ENCODE peak calls at places on chromosome 12, in eight cellular contexts. One of them, this sample, is unnamed.
A peak's percentile ranks its signal among the peaks of the same experiment; 100 is the strongest.

GRCh38 chr12:117919479-117919878 is 49.3 kb downstream of the KSR2 start:
- DNase-seq in foreskin fibroblast: no peak
- DNase-seq in OCI-LY7: no peak
- DNase-seq in AG09319: no peak
- DNase-seq in Peyer's patch: no peak
- DNase-seq in progenitor cell of endocrine pancreas: no peak
- DNase-seq in AG04450: no peak
- DNase-seq in type B pancreatic cell: no peak
- DNase-seq in this sample: no peak

GRCh38 chr12:58922849-58923248 is 2.5 kb upstream of the LRIG3 start:
- DNase-seq in foreskin fibroblast: peak; percentile 83
- DNase-seq in OCI-LY7: no peak
- DNase-seq in AG09319: no peak
- DNase-seq in Peyer's patch: no peak
- DNase-seq in progenitor cell of endocrine pancreas: no peak
- DNase-seq in AG04450: no peak
- DNase-seq in type B pancreatic cell: no peak
- DNase-seq in this sample: no peak

GRCh38 chr12:40632171-40632570 is 60.1 kb upstream of the CNTN1 start:
- DNase-seq in foreskin fibroblast: no peak
- DNase-seq in OCI-LY7: no peak
- DNase-seq in AG09319: no peak
- DNase-seq in Peyer's patch: no peak
- DNase-seq in progenitor cell of endocrine pancreas: no peak
- DNase-seq in AG04450: no peak
- DNase-seq in type B pancreatic cell: no peak
- DNase-seq in this sample: no peak

GRCh38 chr12:94690199-94690695 is 39.9 kb upstream of the TMCC3 start:
- DNase-seq in foreskin fibroblast: no peak
- DNase-seq in OCI-LY7: no peak
- DNase-seq in AG09319: no peak
- DNase-seq in Peyer's patch: no peak
- DNase-seq in progenitor cell of endocrine pancreas: no peak
- DNase-seq in AG04450: no peak
- DNase-seq in type B pancreatic cell: no peak
- DNase-seq in this sample: no peak

GRCh38 chr12:91361864-91362263 is 179.2 kb upstream of the DCN start:
- DNase-seq in foreskin fibroblast: peak; percentile 65
- DNase-seq in OCI-LY7: peak; percentile 46
- DNase-seq in AG09319: no peak
- DNase-seq in Peyer's patch: no peak
- DNase-seq in progenitor cell of endocrine pancreas: no peak
- DNase-seq in AG04450: no peak
- DNase-seq in type B pancreatic cell: no peak
- DNase-seq in this sample: peak; percentile 11

GRCh38 chr12:129771238-129771637 is 132.6 kb downstream of the TMEM132D start:
- DNase-seq in foreskin fibroblast: no peak
- DNase-seq in OCI-LY7: no peak
- DNase-seq in AG09319: no peak
- DNase-seq in Peyer's patch: no peak
- DNase-seq in progenitor cell of endocrine pancreas: no peak
- DNase-seq in AG04450: no peak
- DNase-seq in type B pancreatic cell: no peak
- DNase-seq in this sample: no peak

GRCh38 chr12:63420206-63420644 is 248.1 kb downstream of the DPY19L2 start:
- DNase-seq in foreskin fibroblast: peak; percentile 80
- DNase-seq in OCI-LY7: peak; percentile 67
- DNase-seq in AG09319: peak; percentile 12
- DNase-seq in Peyer's patch: no peak
- DNase-seq in progenitor cell of endocrine pancreas: no peak
- DNase-seq in AG04450: peak; percentile 27
- DNase-seq in type B pancreatic cell: no peak
- DNase-seq in this sample: peak; percentile 61

GRCh38 chr12:50224026-50224692 is 57.0 kb upstream of the CERS5 start:
- DNase-seq in foreskin fibroblast: peak; percentile 30
- DNase-seq in OCI-LY7: peak; percentile 71
- DNase-seq in AG09319: no peak
- DNase-seq in Peyer's patch: no peak
- DNase-seq in progenitor cell of endocrine pancreas: no peak
- DNase-seq in AG04450: no peak
- DNase-seq in type B pancreatic cell: no peak
- DNase-seq in this sample: no peak

GRCh38 chr12:118035194-118036041 is 18.9 kb downstream of the RFC5 start:
- DNase-seq in foreskin fibroblast: peak; percentile 59
- DNase-seq in OCI-LY7: no peak
- DNase-seq in AG09319: no peak
- DNase-seq in Peyer's patch: no peak
- DNase-seq in progenitor cell of endocrine pancreas: no peak
- DNase-seq in AG04450: no peak
- DNase-seq in type B pancreatic cell: no peak
- DNase-seq in this sample: peak; percentile 61

GRCh38 chr12:109458771-109459208 is 18.3 kb downstream of the KCTD10 start:
- DNase-seq in foreskin fibroblast: peak; percentile 54
- DNase-seq in OCI-LY7: no peak
- DNase-seq in AG09319: no peak
- DNase-seq in Peyer's patch: no peak
- DNase-seq in progenitor cell of endocrine pancreas: no peak
- DNase-seq in AG04450: no peak
- DNase-seq in type B pancreatic cell: no peak
- DNase-seq in this sample: no peak

GRCh38 chr12:113762155-113762848 is 203.8 kb downstream of the RBM19 start:
- DNase-seq in foreskin fibroblast: no peak
- DNase-seq in OCI-LY7: no peak
- DNase-seq in AG09319: no peak
- DNase-seq in Peyer's patch: no peak
- DNase-seq in progenitor cell of endocrine pancreas: no peak
- DNase-seq in AG04450: no peak
- DNase-seq in type B pancreatic cell: no peak
- DNase-seq in this sample: no peak

GRCh38 chr12:34406996-34407300 is 384.7 kb downstream of the ALG10 start:
- DNase-seq in foreskin fibroblast: no peak
- DNase-seq in OCI-LY7: no peak
- DNase-seq in AG09319: no peak
- DNase-seq in Peyer's patch: peak; percentile 31
- DNase-seq in progenitor cell of endocrine pancreas: peak; percentile 7
- DNase-seq in AG04450: no peak
- DNase-seq in type B pancreatic cell: no peak
- DNase-seq in this sample: no peak

GRCh38 chr12:3152892-3153291 is 75.7 kb downstream of the TSPAN9 start:
- DNase-seq in foreskin fibroblast: no peak
- DNase-seq in OCI-LY7: no peak
- DNase-seq in AG09319: no peak
- DNase-seq in Peyer's patch: peak; percentile 38
- DNase-seq in progenitor cell of endocrine pancreas: no peak
- DNase-seq in AG04450: no peak
- DNase-seq in type B pancreatic cell: no peak
- DNase-seq in this sample: no peak

GRCh38 chr12:66627270-66627987 is 51.4 kb downstream of the GRIP1 start:
- DNase-seq in foreskin fibroblast: no peak
- DNase-seq in OCI-LY7: no peak
- DNase-seq in AG09319: no peak
- DNase-seq in Peyer's patch: no peak
- DNase-seq in progenitor cell of endocrine pancreas: no peak
- DNase-seq in AG04450: no peak
- DNase-seq in type B pancreatic cell: no peak
- DNase-seq in this sample: no peak

DNA sequence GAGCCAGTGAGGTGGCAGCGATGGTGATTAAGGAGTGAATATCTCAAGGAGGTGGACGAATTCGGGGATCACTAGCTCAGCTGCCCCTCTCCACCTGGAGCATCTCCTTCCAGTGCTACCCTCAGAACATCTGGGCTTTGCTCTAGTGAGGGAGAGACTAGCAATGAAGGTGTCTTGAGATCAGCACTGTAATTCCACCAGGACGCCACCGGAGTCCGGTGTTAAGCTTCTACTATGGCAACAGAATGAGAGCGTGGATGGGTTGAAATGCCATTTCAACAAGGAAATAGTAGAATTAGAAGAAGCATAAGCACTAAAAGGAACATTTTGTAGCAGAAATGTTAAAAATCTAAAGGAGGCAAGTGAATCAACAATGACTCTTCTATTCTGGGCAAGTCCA is 61.1 kb downstream of the NTF3 start:
- DNase-seq in foreskin fibroblast: peak; percentile 23
- DNase-seq in OCI-LY7: no peak
- DNase-seq in AG09319: no peak
- DNase-seq in Peyer's patch: no peak
- DNase-seq in progenitor cell of endocrine pancreas: no peak
- DNase-seq in AG04450: no peak
- DNase-seq in type B pancreatic cell: no peak
- DNase-seq in this sample: no peak
- TF ChIP-seq CTCF in foreskin fibroblast: no peak
- TF ChIP-seq CTCF in OCI-LY7: no peak
- TF ChIP-seq CTCF in AG09319: no peak
- TF ChIP-seq CTCF in Peyer's patch: peak; percentile 56
- TF ChIP-seq CTCF in progenitor cell of endocrine pancreas: no peak
- TF ChIP-seq CTCF in AG04450: peak; percentile 26
- TF ChIP-seq CTCF in type B pancreatic cell: peak; percentile 23
- TF ChIP-seq CTCF in this sample: no peak

GRCh38 chr12:64694130-64695078 is 64.8 kb downstream of the GNS start:
- DNase-seq in foreskin fibroblast: no peak
- DNase-seq in OCI-LY7: no peak
- DNase-seq in AG09319: no peak
- DNase-seq in Peyer's patch: no peak
- DNase-seq in progenitor cell of endocrine pancreas: no peak
- DNase-seq in AG04450: no peak
- DNase-seq in type B pancreatic cell: no peak
- DNase-seq in this sample: no peak
- TF ChIP-seq CTCF in foreskin fibroblast: no peak
- TF ChIP-seq CTCF in OCI-LY7: no peak
- TF ChIP-seq CTCF in AG09319: no peak
- TF ChIP-seq CTCF in Peyer's patch: no peak
- TF ChIP-seq CTCF in progenitor cell of endocrine pancreas: no peak
- TF ChIP-seq CTCF in AG04450: no peak
- TF ChIP-seq CTCF in type B pancreatic cell: no peak
- TF ChIP-seq CTCF in this sample: no peak

DNA sequence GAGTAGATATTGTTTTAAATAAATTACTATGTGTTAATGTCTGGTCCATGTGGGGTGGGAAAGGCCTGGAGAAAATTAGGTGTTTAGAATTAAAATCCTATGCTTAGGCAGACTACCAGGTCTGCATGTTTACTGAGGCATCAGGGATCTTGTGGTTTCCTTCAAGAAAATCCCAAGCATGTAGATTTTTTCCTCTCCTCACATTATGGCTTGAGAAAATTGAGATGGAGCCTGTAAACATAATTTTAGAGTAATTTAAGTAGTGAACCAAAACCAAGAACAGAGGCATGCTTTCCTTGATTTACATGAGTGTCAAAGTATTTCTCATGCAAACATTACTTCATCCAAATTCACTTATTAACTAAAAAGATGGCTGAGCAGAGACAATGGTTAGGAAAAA is 823.7 kb downstream of the AACS start:
- DNase-seq in foreskin fibroblast: no peak
- DNase-seq in OCI-LY7: no peak
- DNase-seq in AG09319: no peak
- DNase-seq in Peyer's patch: no peak
- DNase-seq in progenitor cell of endocrine pancreas: no peak
- DNase-seq in AG04450: no peak
- DNase-seq in type B pancreatic cell: no peak
- DNase-seq in this sample: no peak
- TF ChIP-seq CTCF in foreskin fibroblast: no peak
- TF ChIP-seq CTCF in OCI-LY7: no peak
- TF ChIP-seq CTCF in AG09319: no peak
- TF ChIP-seq CTCF in Peyer's patch: no peak
- TF ChIP-seq CTCF in progenitor cell of endocrine pancreas: no peak
- TF ChIP-seq CTCF in AG04450: no peak
- TF ChIP-seq CTCF in type B pancreatic cell: no peak
- TF ChIP-seq CTCF in this sample: no peak

GRCh38 chr12:6689000-6689882 is at the start of gene ZNF384:
- DNase-seq in foreskin fibroblast: peak; percentile 100
- DNase-seq in OCI-LY7: peak; percentile 100
- DNase-seq in AG09319: peak; percentile 99
- DNase-seq in Peyer's patch: peak; percentile 94
- DNase-seq in progenitor cell of endocrine pancreas: peak; percentile 95
- DNase-seq in AG04450: peak; percentile 98
- DNase-seq in type B pancreatic cell: peak; percentile 96
- DNase-seq in this sample: peak; percentile 97
- TF ChIP-seq CTCF in foreskin fibroblast: no peak
- TF ChIP-seq CTCF in OCI-LY7: no peak
- TF ChIP-seq CTCF in AG09319: peak; percentile 7
- TF ChIP-seq CTCF in Peyer's patch: peak; percentile 42
- TF ChIP-seq CTCF in progenitor cell of endocrine pancreas: peak; percentile 34
- TF ChIP-seq CTCF in AG04450: peak; percentile 34
- TF ChIP-seq CTCF in type B pancreatic cell: peak; percentile 51
- TF ChIP-seq CTCF in this sample: no peak

DNA sequence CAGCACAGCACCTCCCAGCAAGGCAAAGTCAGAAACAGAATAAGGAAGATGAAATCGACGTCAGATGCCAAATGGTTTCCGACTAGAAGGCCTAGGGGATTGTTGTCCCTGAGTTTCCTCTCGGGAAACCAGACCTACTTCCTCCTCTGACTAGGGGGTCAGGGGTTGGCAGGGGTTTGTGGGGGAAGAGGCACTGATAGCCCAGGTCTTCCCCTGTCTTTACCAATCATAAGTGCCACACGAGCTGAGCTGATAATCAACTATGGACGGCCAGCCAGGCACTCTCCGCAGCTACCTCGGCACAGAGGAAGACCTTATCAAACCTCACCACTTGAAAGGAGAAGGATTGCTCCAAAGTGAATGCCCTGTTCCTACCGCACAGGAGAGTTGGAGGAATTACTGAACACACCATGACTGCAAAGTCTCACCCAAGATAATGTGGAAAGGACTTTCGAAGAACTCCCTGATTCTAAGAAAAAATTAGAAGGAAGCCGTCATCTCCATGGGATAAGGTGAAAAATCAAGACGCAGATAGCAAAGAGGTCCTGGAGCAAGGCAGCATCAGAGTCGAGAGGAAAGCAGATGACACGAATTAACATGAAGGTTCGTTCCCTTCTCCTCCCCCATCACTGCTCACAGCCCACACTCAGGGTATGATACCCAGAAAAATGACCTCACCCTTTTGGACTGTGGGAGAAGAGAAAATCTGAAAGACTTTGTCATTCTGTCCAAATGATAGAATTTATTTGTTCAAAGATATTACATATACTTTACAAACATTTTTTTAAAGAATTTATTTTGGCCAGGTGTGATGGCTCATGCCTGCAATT is 77.7 kb upstream of the MED13L start:
- DNase-seq in foreskin fibroblast: no peak
- DNase-seq in OCI-LY7: no peak
- DNase-seq in AG09319: no peak
- DNase-seq in Peyer's patch: no peak
- DNase-seq in progenitor cell of endocrine pancreas: no peak
- DNase-seq in AG04450: no peak
- DNase-seq in type B pancreatic cell: no peak
- DNase-seq in this sample: no peak
- TF ChIP-seq CTCF in foreskin fibroblast: no peak
- TF ChIP-seq CTCF in OCI-LY7: no peak
- TF ChIP-seq CTCF in AG09319: no peak
- TF ChIP-seq CTCF in Peyer's patch: no peak
- TF ChIP-seq CTCF in progenitor cell of endocrine pancreas: no peak
- TF ChIP-seq CTCF in AG04450: no peak
- TF ChIP-seq CTCF in type B pancreatic cell: no peak
- TF ChIP-seq CTCF in this sample: no peak

GRCh38 chr12:51533799-51534198 is 57.2 kb upstream of the SCN8A start:
- DNase-seq in foreskin fibroblast: peak; percentile 28
- DNase-seq in OCI-LY7: no peak
- DNase-seq in AG09319: no peak
- DNase-seq in Peyer's patch: no peak
- DNase-seq in progenitor cell of endocrine pancreas: no peak
- DNase-seq in AG04450: no peak
- DNase-seq in type B pancreatic cell: no peak
- DNase-seq in this sample: no peak
- TF ChIP-seq CTCF in foreskin fibroblast: peak; percentile 20
- TF ChIP-seq CTCF in OCI-LY7: peak; percentile 23
- TF ChIP-seq CTCF in AG09319: peak; percentile 36
- TF ChIP-seq CTCF in Peyer's patch: no peak
- TF ChIP-seq CTCF in progenitor cell of endocrine pancreas: no peak
- TF ChIP-seq CTCF in AG04450: peak; percentile 36
- TF ChIP-seq CTCF in type B pancreatic cell: peak; percentile 34
- TF ChIP-seq CTCF in this sample: no peak

GRCh38 chr12:57456145-57456700 is 1.1 kb downstream of the INHBE start:
- DNase-seq in foreskin fibroblast: peak; percentile 57
- DNase-seq in OCI-LY7: peak; percentile 85
- DNase-seq in AG09319: no peak
- DNase-seq in Peyer's patch: no peak
- DNase-seq in progenitor cell of endocrine pancreas: peak; percentile 49
- DNase-seq in AG04450: no peak
- DNase-seq in type B pancreatic cell: no peak
- DNase-seq in this sample: no peak
- TF ChIP-seq CTCF in foreskin fibroblast: peak; percentile 65
- TF ChIP-seq CTCF in OCI-LY7: peak; percentile 86
- TF ChIP-seq CTCF in AG09319: peak; percentile 52
- TF ChIP-seq CTCF in Peyer's patch: peak; percentile 39
- TF ChIP-seq CTCF in progenitor cell of endocrine pancreas: peak; percentile 72
- TF ChIP-seq CTCF in AG04450: peak; percentile 61
- TF ChIP-seq CTCF in type B pancreatic cell: peak; percentile 73
- TF ChIP-seq CTCF in this sample: peak; percentile 70

This sample was measured in GM20000.